ENCODE peak calls at places on chromosome 4, in four cellular contexts. I is GM04503, D is dermis blood vessel endothelial cell, U is activated T-cell treated with anti-CD3 and anti-CD28 coated beads for 24 hours. H is an unnamed sample.

GRCh38 chr4:89251396-89251795 is 56.2 kb downstream of the GPRIN3 start:
- DNase-seq in D (no peak), U (no peak), I (no peak), H (no peak)

GRCh38 chr4:112819729-112820128 is 182.8 kb downstream of the LARP7 start:
- DNase-seq in U (no peak), D (no peak), I (no peak), H (no peak)

GRCh38 chr4:154939851-154940250 is 158.8 kb downstream of the RBM46 start:
- DNase-seq in U (no peak), I (no peak), D (no peak), H (no peak)

GRCh38 chr4:89123418-89123817 is 12.1 kb downstream of the TIGD2 start:
- DNase-seq in U (no peak), D (no peak), I (no peak), H (no peak)

GRCh38 chr4:112523008-112523440 is 7.0 kb upstream of the NEUROG2 start:
- DNase-seq in U (no peak), D (peak; percentile 60), I (no peak), H (no peak)

GRCh38 chr4:53365121-53365485 is 758 bp downstream of the SCFD2 start:
- DNase-seq in D (peak; percentile 35), I (no peak), U (no peak), H (no peak)

GRCh38 chr4:88097301-88097700 is 61.1 kb downstream of the ABCG2 start:
- DNase-seq in I (no peak), U (no peak), D (no peak), H (peak; percentile 33)

GRCh38 chr4:187021436-187022205 is 298.0 kb upstream of the FAT1 start:
- DNase-seq in I (no peak), U (no peak), D (no peak), H (no peak)

GRCh38 chr4:72858328-72858727 is 211.2 kb downstream of the COX18 start:
- DNase-seq in D (no peak), I (peak; percentile 46), U (no peak), H (peak; percentile 46)

GRCh38 chr4:48047421-48047844 is 30.9 kb downstream of the NIPAL1 start:
- DNase-seq in D (no peak), I (no peak), U (peak; percentile 76), H (no peak)

GRCh38 chr4:3768842-3769641 is 2.9 kb downstream of the ADRA2C start:
- DNase-seq in U (no peak), I (no peak), D (no peak), H (no peak)

GRCh38 chr4:5036239-5036638 is 15.0 kb upstream of the STK32B start:
- DNase-seq in D (no peak), I (no peak), U (no peak), H (no peak)

GRCh38 chr4:6345096-6345830 is 75.6 kb downstream of the WFS1 start:
- DNase-seq in U (no peak), I (no peak), D (no peak), H (no peak)

GRCh38 chr4:153448003-153448731 is 18.0 kb upstream of the TMEM131L start:
- DNase-seq in I (no peak), U (no peak), D (peak; percentile 5), H (no peak)

H was measured in BJ.